ENCODE peak calls at places on chromosomes 7 and 10, in four cellular contexts. V is GM10248, Q is GM12878, A is Calu3. Y is an unnamed sample.

GRCh38 chr10:118590334-118590733 is 5.1 kb downstream of the PRLHR start:
- DNase-seq in V (no peak), Q (no peak), A (peak; percentile 41), Y (peak; percentile 83)

GRCh38 chr10:97879241-97879640 is 29.6 kb downstream of the GOLGA7B start:
- DNase-seq in V (no peak), Q (no peak), A (no peak), Y (no peak)

GRCh38 chr10:3825862-3826351 is 40.9 kb upstream of the KLF6 start:
- DNase-seq in V (no peak), Q (no peak), A (no peak), Y (no peak)

GRCh38 chr7:151404216-151405011 is 5.4 kb downstream of the WDR86 start:
- DNase-seq in V (no peak), Q (no peak), A (peak; percentile 48), Y (no peak)

GRCh38 chr7:12581897-12582296 is 11.4 kb downstream of the SCIN start:
- DNase-seq in V (no peak), Q (no peak), A (no peak), Y (no peak)

GRCh38 chr10:100043796-100044195 is 34.0 kb upstream of the DNMBP start:
- DNase-seq in V (no peak), Q (no peak), A (no peak), Y (no peak)

GRCh38 chr7:44772440-44772839 is 23.8 kb downstream of the ZMIZ2 start:
- DNase-seq in V (no peak), Q (no peak), A (no peak), Y (no peak)

GRCh38 chr7:105831824-105832535 is 44.4 kb downstream of the ATXN7L1 start:
- DNase-seq in V (no peak), Q (no peak), A (no peak), Y (no peak)

GRCh38 chr7:35725280-35725680 is 30.3 kb upstream of the HERPUD2 start:
- DNase-seq in V (peak; percentile 69), Q (peak; percentile 93), A (no peak), Y (no peak)

GRCh38 chr7:67900456-67900855 is 903.8 kb downstream of the TYW1 start:
- DNase-seq in V (no peak), Q (no peak), A (no peak), Y (no peak)

GRCh38 chr7:18357691-18358090 is 137.9 kb upstream of the HDAC9 start:
- DNase-seq in V (peak; percentile 9), Q (no peak), A (no peak), Y (no peak)

GRCh38 chr10:1610986-1611770 is 126.1 kb downstream of the ADARB2 start:
- DNase-seq in V (no peak), Q (no peak), A (no peak), Y (no peak)

GRCh38 chr7:149489391-149490024 is 8.1 kb downstream of the ZNF746 start:
- DNase-seq in V (no peak), Q (no peak), A (peak; percentile 36), Y (no peak)

GRCh38 chr7:42858570-42858969 is 53.3 kb downstream of the C7orf25 start:
- DNase-seq in V (no peak), Q (no peak), A (no peak), Y (no peak)

GRCh38 chr10:132146271-132146671 is 40.5 kb upstream of the DPYSL4 start:
- DNase-seq in V (no peak), Q (no peak), A (no peak), Y (peak; percentile 5)

GRCh38 chr7:81887098-81887497 is 117.3 kb upstream of the HGF start:
- DNase-seq in V (no peak), Q (peak; percentile 23), A (no peak), Y (peak; percentile 63)

GRCh38 chr7:102426268-102427031 is 6.9 kb upstream of the ORAI2 start:
- DNase-seq in V (peak; percentile 83), Q (peak; percentile 89), A (no peak), Y (no peak)

GRCh38 chr10:86500846-86501245 is 20.7 kb downstream of the WAPL start:
- DNase-seq in V (no peak), Q (no peak), A (no peak), Y (no peak)

GRCh38 chr7:149856-150636 is 42.3 kb upstream of the FAM20C start:
- DNase-seq in V (no peak), Q (no peak), A (no peak), Y (peak; percentile 44)

GRCh38 chr7:151309306-151309705 is 32.3 kb upstream of the NUB1 start:
- DNase-seq in V (no peak), Q (no peak), A (no peak), Y (no peak)

GRCh38 chr7:134362587-134363483 is 46.1 kb upstream of the SLC35B4 start:
- DNase-seq in V (no peak), Q (no peak), A (no peak), Y (no peak)

GRCh38 chr10:121800831-121801230 is 127.0 kb downstream of the ATE1 start:
- DNase-seq in V (no peak), Q (no peak), A (no peak), Y (peak; percentile 27)

GRCh38 chr10:79044846-79045245 is 23.9 kb upstream of the ZMIZ1 start:
- DNase-seq in V (no peak), Q (no peak), A (no peak), Y (no peak)

GRCh38 chr7:22564511-22565045 is 64.6 kb upstream of the STEAP1B start:
- DNase-seq in V (no peak), Q (no peak), A (peak; percentile 57), Y (no peak)

GRCh38 chr7:80428161-80429054 is 83.5 kb downstream of the GNAT3 start:
- DNase-seq in V (peak; percentile 17), Q (no peak), A (peak; percentile 13), Y (peak; percentile 35)

GRCh38 chr7:24457215-24457549 is 116.1 kb upstream of the PALS2 start:
- DNase-seq in V (no peak), Q (no peak), A (no peak), Y (no peak)

GRCh38 chr7:95628831-95629439 is 32.6 kb upstream of the PDK4 start:
- DNase-seq in V (no peak), Q (no peak), A (no peak), Y (no peak)

DNA sequence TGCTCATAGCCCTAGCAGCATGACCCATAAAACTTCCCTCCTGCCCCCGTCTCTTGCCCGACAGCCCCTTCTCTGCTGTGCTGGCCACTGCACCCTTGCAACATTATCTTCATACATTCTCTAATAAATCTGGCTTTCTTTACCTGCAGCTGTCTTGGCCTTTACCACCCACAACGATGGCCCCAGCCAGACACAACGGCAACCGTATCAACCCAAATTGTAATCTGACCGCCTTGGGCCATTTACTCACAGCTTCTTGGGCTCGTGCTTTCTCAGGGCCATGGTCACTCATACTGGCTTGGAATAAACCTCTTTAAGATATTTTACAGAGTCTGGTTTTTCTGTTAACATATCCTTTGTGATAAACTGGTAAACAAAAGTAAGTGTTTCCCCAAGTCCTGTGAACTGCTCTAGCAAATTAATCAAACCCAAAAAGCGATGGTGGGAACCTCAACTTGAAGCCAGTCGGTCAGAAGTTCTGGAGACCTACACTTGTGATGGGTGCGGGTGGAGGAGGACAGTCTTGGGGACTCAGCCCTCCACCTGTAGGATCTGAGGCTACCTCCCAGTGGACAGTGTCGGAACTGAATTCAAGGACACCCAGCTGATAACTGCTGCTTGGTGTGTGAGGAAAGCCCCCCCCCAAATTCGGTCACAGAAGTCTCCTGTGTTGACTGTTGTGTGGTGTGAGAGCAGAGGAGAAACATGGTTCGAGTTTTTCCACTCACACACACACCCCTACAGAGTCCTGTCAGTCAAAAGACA is 87.6 kb upstream of the ATP6V0A4 start:
- DNase-seq in V (no peak), Q (no peak), A (no peak), Y (no peak)
- TF ChIP-seq CTCF in V (no peak), Q (no peak), A (no peak), Y (peak; percentile 21)

GRCh38 chr7:2145835-2146580 is 86.7 kb downstream of the MAD1L1 start:
- DNase-seq in V (no peak), Q (no peak), A (no peak), Y (no peak)

GRCh38 chr7:2144926-2145325 is 87.8 kb downstream of the MAD1L1 start:
- DNase-seq in V (no peak), Q (no peak), A (no peak), Y (no peak)

GRCh38 chr7:2148189-2148588 is 84.6 kb downstream of the MAD1L1 start:
- DNase-seq in V (no peak), Q (no peak), A (no peak), Y (no peak)

GRCh38 chr7:2148814-2149213 is 83.9 kb downstream of the MAD1L1 start:
- DNase-seq in V (no peak), Q (no peak), A (no peak), Y (no peak)

DNA sequence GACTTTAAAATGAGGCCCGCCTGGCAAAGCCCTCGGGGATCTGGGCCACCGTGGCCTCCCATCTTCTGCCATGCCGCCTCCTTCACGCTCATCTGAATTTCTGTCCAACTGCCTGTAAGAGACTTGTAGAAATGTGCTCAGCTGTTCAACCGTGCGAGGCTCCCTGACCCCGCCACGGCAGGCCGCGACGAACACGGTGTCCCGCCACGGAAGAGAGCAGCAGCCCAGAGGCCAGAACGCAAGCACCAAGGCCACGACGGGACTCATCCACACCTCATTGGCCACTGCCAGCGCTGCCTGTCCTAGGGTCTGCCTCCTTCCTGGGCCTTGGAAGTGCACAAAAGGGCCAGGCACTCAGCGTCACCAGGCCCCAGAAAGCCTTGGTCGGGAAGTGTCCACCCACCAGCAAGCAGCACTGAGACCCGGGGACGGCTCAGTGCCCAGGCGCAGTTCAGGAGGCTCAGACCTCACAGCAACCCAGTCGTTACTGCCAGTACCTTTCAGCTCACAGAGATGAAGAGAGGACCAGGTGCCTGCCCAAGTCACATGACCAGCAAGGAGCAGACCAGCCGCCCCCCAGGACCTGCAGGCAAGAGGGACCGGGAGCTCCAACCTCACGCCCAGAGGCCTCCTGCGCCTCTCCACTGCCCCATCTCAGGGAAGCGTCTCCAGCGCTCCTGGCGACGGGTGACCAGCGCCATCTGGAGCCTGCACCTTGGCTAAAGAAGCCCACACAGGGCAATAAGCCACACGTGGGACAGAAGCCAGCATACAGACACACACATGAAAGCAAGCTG is 85.9 kb downstream of the MAD1L1 start:
- DNase-seq in V (no peak), Q (no peak), A (no peak), Y (no peak)
- TF ChIP-seq CTCF in V (no peak), Q (no peak), A (no peak), Y (peak; percentile 8)

GRCh38 chr10:96745950-96746349 is 25.6 kb upstream of the PIK3AP1 start:
- DNase-seq in V (no peak), Q (no peak), A (no peak), Y (no peak)

GRCh38 chr10:96746503-96746902 is 26.2 kb upstream of the PIK3AP1 start:
- DNase-seq in V (no peak), Q (no peak), A (no peak), Y (no peak)

GRCh38 chr10:96740579-96741281 is 20.4 kb upstream of the PIK3AP1 start:
- DNase-seq in V (no peak), Q (no peak), A (no peak), Y (no peak)

GRCh38 chr10:96747734-96748550 is 27.6 kb upstream of the PIK3AP1 start:
- DNase-seq in V (peak; percentile 77), Q (peak; percentile 97), A (peak; percentile 47), Y (no peak)

DNA sequence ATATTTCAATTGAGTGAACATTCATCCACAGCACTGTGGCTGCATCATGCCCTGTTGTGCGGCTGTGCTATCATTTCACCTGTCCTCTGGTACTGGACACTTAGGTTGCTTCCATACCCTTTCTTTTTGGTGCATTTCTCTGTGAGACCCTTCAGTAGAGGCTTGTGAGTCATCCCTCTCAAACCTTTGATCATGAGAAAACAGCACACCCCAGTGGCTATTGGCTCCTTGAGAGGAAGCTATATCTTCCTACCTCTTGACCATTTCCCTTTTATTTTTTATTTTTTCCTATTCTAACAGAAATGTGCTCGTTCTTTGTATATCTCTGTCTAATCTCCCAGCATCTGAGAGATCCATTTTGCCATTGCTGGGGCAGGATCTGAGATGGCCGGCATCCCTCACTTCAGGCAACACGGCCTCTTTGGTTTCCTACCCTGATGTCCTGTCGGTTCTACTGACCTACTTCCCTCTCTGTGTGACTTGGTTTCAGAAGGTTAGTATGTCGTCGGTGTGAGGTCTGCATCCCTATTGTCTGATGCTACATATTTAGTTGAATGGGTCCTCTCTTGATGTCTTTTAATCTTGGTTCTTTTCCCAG is 23.8 kb upstream of the PIK3AP1 start:
- DNase-seq in V (no peak), Q (no peak), A (no peak), Y (peak; percentile 9)
- TF ChIP-seq CTCF in V (peak; percentile 54), Q (peak; percentile 38), A (no peak), Y (peak; percentile 43)

GRCh38 chr10:73246783-73247508 is at the start of gene DNAJC9:
- DNase-seq in V (peak; percentile 93), Q (peak; percentile 85), A (peak; percentile 99), Y (peak; percentile 96)
- TF ChIP-seq CTCF in V (no peak), Q (peak; percentile 5), A (no peak), Y (no peak)

Y was measured in BE2C.